ENCODE peak calls at places on chromosomes 1 and 21, in six cellular contexts. X is SK-N-SH, Y is GM12878, E is K562, F is H1, Z is HepG2. C is an unnamed sample.

GRCh38 chr1:12618661-12619395 is 818 bp upstream of the DHRS3 start:
- DNase-seq in X (peak), Y (no peak), E (peak), F (no peak), Z (peak), C (peak)

GRCh38 chr1:244654284-244655038 is 1.5 kb downstream of the DESI2 start:
- DNase-seq in X (no peak), Y (no peak), E (no peak), F (no peak), Z (no peak), C (no peak)

GRCh38 chr1:36150296-36151132 is 1.2 kb upstream of the TRAPPC3 start:
- DNase-seq in X (peak), Y (no peak), E (peak), F (no peak), Z (peak), C (peak)

GRCh38 chr1:17125756-17126237 is 6.5 kb upstream of the PADI2 start:
- DNase-seq in X (peak), Y (no peak), E (peak), F (peak), Z (peak), C (peak)

GRCh38 chr21:37742532-37742931 is 173.7 kb downstream of the KCNJ6 start:
- DNase-seq in X (no peak), Y (no peak), E (no peak), F (no peak), Z (no peak), C (no peak)

GRCh38 chr1:59186656-59187055 is 110.2 kb upstream of the FGGY start:
- DNase-seq in X (no peak), Y (no peak), E (no peak), F (no peak), Z (peak), C (no peak)

GRCh38 chr21:16572032-16572431 is 842.2 kb downstream of the USP25 start:
- DNase-seq in X (no peak), Y (no peak), E (no peak), F (no peak), Z (no peak), C (no peak)

GRCh38 chr1:5502310-5503194 is 489.7 kb downstream of the NPHP4 start:
- DNase-seq in X (no peak), Y (no peak), E (no peak), F (no peak), Z (no peak), C (no peak)

GRCh38 chr1:223652436-223652901 is 13.0 kb downstream of the CAPN8 start:
- DNase-seq in X (peak), Y (no peak), E (no peak), F (no peak), Z (no peak), C (no peak)

GRCh38 chr1:23902611-23903278 is 10.4 kb downstream of the CNR2 start:
- DNase-seq in X (peak), Y (no peak), E (no peak), F (no peak), Z (no peak), C (no peak)

GRCh38 chr21:44589094-44589493 is 3.2 kb downstream of the KRTAP10-6 start:
- DNase-seq in X (no peak), Y (no peak), E (no peak), F (no peak), Z (no peak), C (no peak)

GRCh38 chr1:16120940-16121410 is 34.9 kb downstream of the EPHA2 start:
- DNase-seq in X (no peak), Y (no peak), E (no peak), F (no peak), Z (peak), C (no peak)

GRCh38 chr21:45590246-45590725 is 48.0 kb upstream of the SLC19A1 start:
- DNase-seq in X (peak), Y (no peak), E (peak), F (peak), Z (no peak), C (no peak)

GRCh38 chr1:24107462-24108225 is 4.3 kb downstream of the MYOM3 start:
- DNase-seq in X (no peak), Y (no peak), E (no peak), F (no peak), Z (no peak), C (peak)

GRCh38 chr1:53061859-53062714 is at the start of gene PODN:
- DNase-seq in X (peak), Y (no peak), E (peak), F (no peak), Z (no peak), C (no peak)

GRCh38 chr1:46203738-46204405 is 738 bp downstream of the LURAP1 start:
- DNase-seq in X (peak), Y (no peak), E (no peak), F (no peak), Z (no peak), C (no peak)

DNA sequence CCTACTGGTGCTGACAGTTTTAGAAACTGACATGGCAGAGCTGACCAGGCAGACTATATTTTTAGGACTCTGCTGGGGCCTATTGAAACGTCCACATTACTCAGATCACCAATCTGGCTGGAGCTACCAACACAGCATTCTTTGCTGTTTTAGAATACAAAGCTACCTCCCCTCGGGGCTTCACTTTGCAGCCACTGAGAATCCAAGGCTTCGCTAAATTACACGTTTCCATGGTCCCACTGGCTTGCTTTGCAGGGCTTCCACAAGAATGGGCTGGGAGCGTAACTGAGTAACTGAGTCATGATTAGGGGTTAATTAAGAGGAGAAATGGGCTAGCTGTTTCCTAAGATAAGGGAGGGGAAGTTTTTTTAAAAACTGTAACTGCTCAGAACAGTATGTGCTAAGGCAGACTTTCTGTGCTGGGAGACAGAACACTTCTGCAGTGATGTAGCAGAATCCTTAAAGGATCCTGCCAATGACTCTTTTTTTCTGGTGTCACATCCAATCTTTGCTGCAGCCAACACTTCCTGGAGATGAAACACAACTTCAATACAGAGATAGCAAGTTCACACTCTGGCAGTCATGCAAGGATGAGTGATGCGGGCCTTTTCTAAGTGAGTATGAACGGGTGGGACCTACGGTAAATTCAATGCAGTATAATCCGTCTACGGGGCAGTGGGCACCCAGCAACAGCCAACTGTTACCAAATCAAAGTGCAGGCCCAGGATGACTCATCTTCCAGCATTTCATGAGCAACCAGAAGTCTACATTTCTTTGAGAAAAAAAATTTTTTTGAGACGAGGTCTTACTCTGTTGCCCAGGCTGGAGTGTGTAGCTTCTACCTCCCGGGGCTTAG is 21.5 kb downstream of the NDUFS5 start:
- DNase-seq in X (no peak), Y (peak), E (peak), F (no peak), Z (peak), C (no peak)
- TF ChIP-seq YY1 in X (no peak), Y (no peak), E (no peak), F (no peak), Z (no peak), C (no peak)

GRCh38 chr1:81554108-81554507 is 246.6 kb upstream of the ADGRL2 start:
- DNase-seq in X (no peak), Y (no peak), E (no peak), F (no peak), Z (no peak), C (no peak)
- TF ChIP-seq RAD21 in X (no peak), Y (no peak), E (no peak), F (no peak), Z (no peak), C (no peak)

DNA sequence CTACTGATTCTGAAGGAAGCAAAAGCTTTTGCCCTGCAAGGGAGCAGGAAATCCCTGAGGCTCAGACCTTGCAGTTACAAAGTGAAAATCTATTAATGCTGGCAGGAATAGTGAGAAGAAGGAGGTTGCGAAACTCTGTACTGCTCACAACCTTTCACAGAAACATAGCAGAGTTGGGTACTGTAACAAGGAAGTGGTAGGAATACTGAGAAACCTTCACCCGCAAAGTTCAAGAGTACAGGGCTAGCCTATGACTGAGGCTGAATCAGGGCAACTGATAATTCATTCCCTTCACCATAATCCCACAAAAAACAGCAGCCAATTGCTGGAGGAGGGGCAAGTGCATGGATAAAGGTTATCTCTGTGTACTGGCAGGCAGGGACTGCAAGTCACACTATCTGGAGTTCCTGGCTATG is 23.9 kb upstream of the KCTD3 start:
- DNase-seq in X (no peak), Y (peak), E (no peak), F (no peak), Z (peak), C (no peak)
- TF ChIP-seq YY1 in X (no peak), Y (no peak), E (no peak), F (no peak), Z (no peak), C (no peak)

GRCh38 chr1:202007279-202007678 is 3.1 kb upstream of the ELF3 start:
- DNase-seq in X (no peak), Y (no peak), E (no peak), F (no peak), Z (no peak), C (no peak)

GRCh38 chr1:202002447-202002846 is 7.9 kb upstream of the ELF3 start:
- DNase-seq in X (no peak), Y (no peak), E (peak), F (no peak), Z (no peak), C (no peak)

GRCh38 chr1:202004711-202005110 is 5.7 kb upstream of the ELF3 start:
- DNase-seq in X (no peak), Y (no peak), E (no peak), F (no peak), Z (no peak), C (no peak)

GRCh38 chr1:202007703-202008489 is 2.5 kb upstream of the ELF3 start:
- DNase-seq in X (no peak), Y (no peak), E (peak), F (peak), Z (no peak), C (peak)

GRCh38 chr1:202005958-202006357 is 4.4 kb upstream of the ELF3 start:
- DNase-seq in X (no peak), Y (no peak), E (peak), F (no peak), Z (peak), C (no peak)
- TF ChIP-seq RAD21 in X (peak), Y (no peak), E (peak), F (peak), Z (peak), C (no peak)

DNA sequence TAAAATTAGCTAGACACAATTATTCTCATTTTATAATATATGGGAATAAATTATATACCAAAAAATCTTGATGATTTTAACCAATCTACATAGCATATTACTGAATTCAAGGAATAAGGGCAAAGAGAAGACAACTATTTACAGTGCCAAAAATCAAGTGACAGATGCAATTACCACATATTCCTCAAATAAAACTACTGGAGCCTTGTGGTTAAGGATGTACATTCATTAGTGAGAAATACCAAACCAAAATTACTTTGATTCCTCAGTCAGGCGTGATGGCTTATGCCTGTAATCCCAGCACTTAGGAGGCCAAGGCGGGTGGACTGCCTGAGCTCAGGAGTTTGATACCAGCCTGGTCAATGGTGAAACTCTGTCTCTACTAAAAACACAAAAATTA is 68.8 kb upstream of the RBM34 start:
- DNase-seq in X (no peak), Y (no peak), E (no peak), F (no peak), Z (no peak), C (no peak)
- TF ChIP-seq YY1 in X (no peak), Y (no peak), E (no peak), F (no peak), Z (no peak), C (no peak)